ENCODE peak calls at places on chromosome 3, in five cellular contexts. M is mammary epithelial cell, D is HAP-1, Q is stomach, O is hepatocyte. C is an unnamed sample.

GRCh38 chr3:170572665-170573253 is 13.1 kb downstream of the SLC7A14 start:
- DNase-seq in M (peak; percentile 71), D (no peak), Q (no peak), O (peak; percentile 41), C (no peak)

GRCh38 chr3:50519471-50520089 is 16.1 kb upstream of the CACNA2D2 start:
- DNase-seq in M (peak; percentile 38), D (peak; percentile 87), Q (peak; percentile 81), O (peak; percentile 81), C (peak; percentile 79)

GRCh38 chr3:161345023-161345422 is 26.3 kb downstream of the SPTSSB start:
- DNase-seq in M (no peak), D (no peak), Q (no peak), O (no peak), C (no peak)

GRCh38 chr3:39107056-39107873 is at the start of the genes GORASP1 and TTC21A:
- DNase-seq in M (peak; percentile 81), D (peak; percentile 84), Q (peak; percentile 89), O (peak; percentile 93), C (peak; percentile 91)

GRCh38 chr3:196274585-196274984 is 12.9 kb downstream of the PCYT1A start:
- DNase-seq in M (peak; percentile 46), D (no peak), Q (no peak), O (no peak), C (no peak)

GRCh38 chr3:98545940-98546339 is 14.2 kb downstream of the GPR15 start:
- DNase-seq in M (no peak), D (no peak), Q (no peak), O (no peak), C (no peak)

GRCh38 chr3:174536319-174536718 is 322.8 kb upstream of the NAALADL2 start:
- DNase-seq in M (no peak), D (no peak), Q (no peak), O (no peak), C (no peak)

GRCh38 chr3:66439666-66440344 is 61.0 kb downstream of the LRIG1 start:
- DNase-seq in M (no peak), D (no peak), Q (no peak), O (no peak), C (no peak)

GRCh38 chr3:42497009-42497731 is 5.3 kb upstream of the VIPR1 start:
- DNase-seq in M (no peak), D (no peak), Q (peak; percentile 22), O (peak; percentile 62), C (peak; percentile 64)

DNA sequence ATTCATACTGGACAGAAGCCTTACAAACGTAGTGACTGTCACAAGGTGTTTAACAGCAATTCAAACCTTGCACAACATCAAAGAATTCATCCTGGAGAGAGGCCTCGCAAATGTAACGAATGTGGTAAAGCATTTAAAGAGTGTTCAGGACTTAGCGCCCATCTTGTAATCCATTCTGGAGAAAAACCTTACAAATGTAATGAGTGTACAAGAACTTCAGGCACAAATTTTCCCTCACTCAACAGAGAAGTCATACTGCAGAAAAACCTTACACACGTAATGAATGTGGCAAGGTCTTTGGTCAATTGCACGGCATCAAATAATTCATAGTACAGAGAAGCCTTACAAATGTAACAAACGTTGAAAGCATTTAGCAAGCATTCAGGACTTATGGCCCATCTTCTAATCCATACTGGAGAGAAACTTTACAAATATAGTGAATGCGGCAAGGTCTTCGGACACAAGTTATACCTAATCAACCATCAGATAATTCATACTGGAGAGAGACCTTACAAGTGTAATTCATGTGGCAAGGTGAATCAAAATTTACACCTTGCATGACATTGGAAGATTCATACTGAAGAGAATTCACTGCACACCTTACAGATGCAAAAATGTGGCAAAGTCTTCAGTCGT is 27.5 kb downstream of the SPCS1 start:
- DNase-seq in M (no peak), D (no peak), Q (no peak), O (no peak), C (no peak)
- H3K36me3 ChIP-seq in M (peaks cover 18% of the 10 kb centered on the region), D (peaks cover 36% of the 10 kb centered on the region), Q (peaks cover 96% of the 10 kb centered on the region), O (no peaks in the 10 kb centered on the region), C (peaks cover 37% of the 10 kb centered on the region)

GRCh38 chr3:61625429-61625828 is 64.1 kb downstream of the PTPRG start:
- DNase-seq in M (no peak), D (no peak), Q (no peak), O (no peak), C (no peak)
- H3K4me1 ChIP-seq in M (peaks cover 18% of the 10 kb centered on the region), D (peaks cover 22% of the 10 kb centered on the region), Q (peaks cover 4% of the 10 kb centered on the region), O (peaks cover 9% of the 10 kb centered on the region), C (peaks cover 3% of the 10 kb centered on the region)

GRCh38 chr3:184334470-184335158 is 2.8 kb upstream of the FAM131A start:
- DNase-seq in M (peak; percentile 88), D (no peak), Q (no peak), O (peak; percentile 52), C (no peak)

GRCh38 chr3:184333190-184333589 is 4.2 kb upstream of the FAM131A start:
- DNase-seq in M (no peak), D (no peak), Q (no peak), O (no peak), C (no peak)

GRCh38 chr3:184333700-184334099 is 3.7 kb upstream of the FAM131A start:
- DNase-seq in M (no peak), D (no peak), Q (no peak), O (no peak), C (no peak)

GRCh38 chr3:184335291-184335660 is 2.1 kb upstream of the FAM131A start:
- DNase-seq in M (no peak), D (no peak), Q (no peak), O (no peak), C (no peak)

GRCh38 chr3:184332370-184333090 is 4.9 kb upstream of the FAM131A start:
- DNase-seq in M (peak; percentile 92), D (no peak), Q (no peak), O (no peak), C (peak; percentile 87)
- H3K36me3 ChIP-seq in M (peaks cover 59% of the 10 kb centered on the region), D (peaks cover 84% of the 10 kb centered on the region), Q (peaks cover 78% of the 10 kb centered on the region), O (no peaks in the 10 kb centered on the region), C (peaks cover 65% of the 10 kb centered on the region)

GRCh38 chr3:12980596-12981290 is 92.5 kb downstream of the IQSEC1 start:
- DNase-seq in M (no peak), D (no peak), Q (no peak), O (no peak), C (no peak)

GRCh38 chr3:12979947-12980487 is 93.2 kb downstream of the IQSEC1 start:
- DNase-seq in M (no peak), D (no peak), Q (no peak), O (no peak), C (no peak)

GRCh38 chr3:12977117-12977808 is 96.0 kb downstream of the IQSEC1 start:
- DNase-seq in M (no peak), D (no peak), Q (no peak), O (no peak), C (no peak)

GRCh38 chr3:12978682-12979081 is 94.5 kb downstream of the IQSEC1 start:
- DNase-seq in M (no peak), D (no peak), Q (no peak), O (no peak), C (no peak)

DNA sequence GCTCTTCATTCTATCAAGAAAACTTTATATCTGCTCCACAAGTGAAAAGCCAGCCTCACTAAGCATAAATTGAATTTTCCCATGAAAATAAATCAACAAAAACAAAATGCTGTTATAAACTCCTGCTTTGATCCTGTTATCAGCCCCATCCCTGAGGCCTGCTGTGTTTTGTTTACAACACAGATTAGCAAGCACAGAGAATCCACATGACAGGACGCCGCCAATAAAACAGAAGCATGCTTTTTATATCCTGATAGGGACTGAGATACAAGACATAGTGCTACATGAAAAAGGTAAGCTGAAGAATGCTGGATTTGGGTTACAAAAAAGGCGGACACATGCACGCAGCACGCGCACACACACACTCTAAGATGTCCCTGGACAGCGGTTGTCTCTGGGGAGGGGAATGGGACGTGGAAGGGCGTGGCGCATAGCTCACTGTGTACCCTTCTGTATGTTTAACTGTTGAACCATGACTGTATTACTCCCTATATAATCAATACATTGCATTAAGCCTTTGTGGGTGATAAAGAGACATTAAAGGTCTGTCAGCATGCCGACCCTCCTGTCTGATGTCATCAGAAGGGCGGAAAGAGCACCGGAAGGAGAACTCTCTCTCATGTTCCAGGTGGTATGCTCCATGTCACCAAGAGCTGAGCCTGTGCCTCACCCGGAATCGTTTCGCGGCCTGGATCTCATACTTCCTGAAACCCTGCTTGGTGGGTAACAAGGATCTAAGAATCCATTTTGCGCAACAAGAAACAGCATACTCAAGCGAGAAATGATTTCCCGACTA is 93.9 kb downstream of the IQSEC1 start:
- DNase-seq in M (no peak), D (no peak), Q (no peak), O (no peak), C (no peak)
- H3K4me1 ChIP-seq in M (no peaks in the 10 kb centered on the region), D (peaks cover 4% of the 10 kb centered on the region), Q (no peaks in the 10 kb centered on the region), O (no peaks in the 10 kb centered on the region), C (no peaks in the 10 kb centered on the region)

GRCh38 chr3:52558436-52558835 is 22.0 kb downstream of the UQCC5 start:
- DNase-seq in M (no peak), D (no peak), Q (no peak), O (no peak), C (no peak)

GRCh38 chr3:52557011-52557410 is 20.6 kb downstream of the UQCC5 start:
- DNase-seq in M (no peak), D (no peak), Q (no peak), O (no peak), C (no peak)

GRCh38 chr3:52563984-52564383 is 27.6 kb downstream of the UQCC5 start:
- DNase-seq in M (no peak), D (no peak), Q (no peak), O (no peak), C (no peak)

DNA sequence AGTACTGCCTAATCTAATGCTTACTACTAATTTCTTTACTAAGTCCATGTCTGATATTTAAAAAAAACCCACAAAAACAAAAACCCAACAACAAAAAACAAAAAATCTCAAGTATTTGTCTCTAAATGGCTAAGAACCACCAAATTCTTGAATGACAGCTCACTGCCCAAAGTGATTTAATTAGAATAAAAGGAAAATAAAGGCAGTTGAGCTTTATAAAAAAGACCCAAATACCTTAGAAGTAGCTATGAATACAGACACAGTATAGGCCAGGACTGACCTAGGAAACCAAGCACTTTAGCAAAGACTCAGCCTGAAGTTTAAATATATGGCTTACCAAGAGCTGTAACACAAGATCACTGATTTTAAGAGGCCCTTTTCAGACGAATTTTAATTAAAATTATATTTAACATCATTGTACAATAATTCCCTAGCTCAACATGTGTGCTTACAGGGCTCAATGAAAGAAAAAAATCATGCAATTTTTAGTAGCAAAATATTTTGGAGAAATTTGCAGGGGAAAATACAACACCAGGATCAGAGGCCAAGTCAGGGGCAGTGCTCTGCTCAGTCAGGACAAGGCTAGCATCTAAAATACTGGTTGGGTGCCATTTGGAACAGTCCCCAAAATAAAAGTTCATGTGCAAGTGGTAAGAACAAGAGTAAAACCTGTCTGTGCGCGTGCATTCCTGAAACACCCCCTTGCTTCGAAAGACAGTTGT is 24.8 kb downstream of the UQCC5 start:
- DNase-seq in M (no peak), D (no peak), Q (no peak), O (no peak), C (no peak)
- H3K36me3 ChIP-seq in M (peaks cover 18% of the 10 kb centered on the region), D (peaks cover 35% of the 10 kb centered on the region), Q (peaks cover 94% of the 10 kb centered on the region), O (no peaks in the 10 kb centered on the region), C (peaks cover 51% of the 10 kb centered on the region)